ENCODE peak calls at places on chromosomes 4 and X, in six cellular contexts. W is CD8-positive, alpha-beta memory T cell; H is GM12878; D is NT2/D1; S is BE2C; C is right cardiac atrium. Y is an unnamed sample. For H3K27me3 and H3K4me1, the result is how much of the 10 kb centered on the place peaks cover.

GRCh38 chrX:6557690-6558089 is 22.8 kb upstream of the VCX3A start:
- DNase-seq in W (no peak), C (no peak), H (no peak), D (no peak), S (no peak), Y (no peak)

GRCh38 chr4:98712607-98713006 is 54.2 kb upstream of the TSPAN5 start:
- DNase-seq in W (no peak), C (no peak), H (no peak), D (no peak), S (no peak), Y (no peak)

GRCh38 chrX:81202989-81203388 is 1.1 kb downstream of the SH3BGRL start:
- DNase-seq in H (no peak), D (no peak), W (no peak), C (no peak), S (no peak), Y (no peak)

GRCh38 chrX:22037911-22038537 is 5.9 kb downstream of the PHEX start:
- DNase-seq in C (no peak), S (no peak), D (no peak), H (no peak), W (no peak), Y (no peak)

GRCh38 chrX:108439961-108440696 is 491 bp downstream of the COL4A5 start:
- DNase-seq in D (peak), C (peak), W (no peak), S (no peak), H (no peak), Y (no peak)

GRCh38 chrX:132488819-132489255 is at the start of gene MBNL3:
- DNase-seq in W (peak), D (no peak), S (peak), H (no peak), C (peak), Y (peak)

GRCh38 chr4:74953647-74954046 is 20.7 kb downstream of the PARM1 start:
- DNase-seq in C (no peak), H (no peak), D (no peak), S (no peak), W (no peak), Y (no peak)

GRCh38 chr4:109989044-109989443 is 76.4 kb downstream of the EGF start:
- DNase-seq in S (no peak), W (no peak), D (no peak), H (no peak), C (no peak), Y (no peak)

GRCh38 chr4:22356996-22357596 is 158.8 kb downstream of the ADGRA3 start:
- DNase-seq in H (no peak), D (no peak), W (no peak), C (no peak), S (no peak), Y (no peak)

GRCh38 chrX:13398073-13398823 is 78.4 kb upstream of the ATXN3L start:
- DNase-seq in S (no peak), C (peak), H (no peak), W (no peak), D (peak), Y (no peak)

GRCh38 chr4:106036848-106037247 is 141.6 kb downstream of the NPNT start:
- DNase-seq in C (no peak), S (no peak), H (no peak), D (no peak), W (no peak), Y (no peak)

GRCh38 chr4:113635739-113636437 is 125.7 kb downstream of the CAMK2D start:
- DNase-seq in H (no peak), D (no peak), S (no peak), W (no peak), C (no peak), Y (no peak)

GRCh38 chr4:76447326-76447954 is 12.4 kb downstream of the SHROOM3 start:
- DNase-seq in S (no peak), H (no peak), C (no peak), D (no peak), W (no peak), Y (no peak)

GRCh38 chrX:48179691-48180090 is 16.9 kb downstream of the SSX5 start:
- DNase-seq in D (no peak), W (no peak), C (no peak), S (no peak), H (no peak), Y (no peak)

GRCh38 chr4:54056360-54056759 is 8.0 kb downstream of the CHIC2 start:
- DNase-seq in D (no peak), S (no peak), W (no peak), C (no peak), H (no peak), Y (no peak)

GRCh38 chr4:151955721-151956340 is 195.0 kb upstream of the GATB start:
- DNase-seq in H (no peak), D (no peak), W (no peak), S (no peak), C (no peak), Y (no peak)

GRCh38 chrX:11704725-11705495 is 39.2 kb upstream of the ARHGAP6 start:
- DNase-seq in S (no peak), C (no peak), W (no peak), H (no peak), D (peak), Y (no peak)

GRCh38 chr4:152992027-152992426 is 55.9 kb downstream of the FHDC1 start:
- DNase-seq in C (no peak), D (no peak), S (no peak), W (no peak), H (no peak), Y (no peak)

GRCh38 chr4:1047976-1048780 is 36.8 kb downstream of the FGFRL1 start:
- DNase-seq in D (no peak), W (no peak), S (peak), H (no peak), C (peak), Y (no peak)
- H3K27me3 ChIP-seq in D (under half), W (under half), S (half or more), H (under half), C (under half), Y (under half)

DNA sequence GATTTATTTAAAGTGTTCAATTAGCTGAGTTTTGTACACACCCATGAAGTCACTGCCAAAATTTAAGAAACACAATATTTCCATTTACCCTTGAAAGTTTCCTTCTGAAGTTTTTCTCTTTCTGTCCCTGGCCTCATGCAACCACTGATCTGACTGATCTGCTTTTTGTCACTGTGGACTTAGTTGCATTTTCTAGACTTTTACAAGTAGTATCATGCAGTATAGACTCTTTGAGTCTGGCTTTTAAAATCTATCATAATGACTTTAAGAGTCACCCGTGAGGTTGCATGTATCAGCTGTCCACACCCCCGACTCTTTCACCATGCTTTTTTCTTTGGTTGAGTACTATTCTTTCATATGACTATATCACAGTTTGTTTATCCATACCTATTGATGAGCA is 29.0 kb upstream of the PDLIM3 start:
- DNase-seq in S (no peak), H (no peak), D (no peak), C (no peak), W (no peak), Y (no peak)
- H3K4me1 ChIP-seq in S (under half), H (under half), D (under half), C (under half), W (under half), Y (under half)

GRCh38 chr4:2908686-2909085 is 54.5 kb downstream of the NOP14 start:
- DNase-seq in S (no peak), H (no peak), C (no peak), W (no peak), D (no peak), Y (no peak)

GRCh38 chr4:2910409-2910808 is 52.8 kb downstream of the NOP14 start:
- DNase-seq in H (no peak), D (no peak), S (no peak), W (no peak), C (no peak), Y (no peak)

GRCh38 chr4:2911868-2912267 is 51.3 kb downstream of the NOP14 start:
- DNase-seq in W (no peak), H (no peak), S (no peak), C (no peak), D (no peak), Y (no peak)

GRCh38 chr4:2907706-2908293 is 55.4 kb downstream of the NOP14 start:
- DNase-seq in C (no peak), S (no peak), W (no peak), D (no peak), H (no peak), Y (no peak)

DNA sequence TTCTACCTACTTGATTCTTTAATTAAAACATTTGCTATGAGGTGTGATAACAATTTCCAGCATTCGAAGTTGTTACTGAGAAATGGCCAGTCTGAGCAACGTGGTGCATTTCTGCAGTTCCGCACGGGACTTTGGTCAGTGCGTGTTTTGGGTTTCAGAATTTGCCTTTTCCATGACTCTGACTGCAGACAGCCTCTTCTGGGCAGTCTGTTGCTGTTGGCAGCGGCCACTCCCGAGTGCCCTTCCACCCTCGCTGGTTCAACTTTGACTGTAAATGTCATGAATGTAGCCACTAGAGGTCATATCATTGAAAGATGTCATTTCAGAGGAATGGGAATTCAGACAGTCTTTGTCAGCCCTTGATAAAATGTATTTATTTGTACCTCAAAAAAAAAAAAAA is 53.6 kb downstream of the NOP14 start:
- DNase-seq in C (no peak), W (no peak), D (no peak), S (no peak), H (no peak), Y (no peak)
- H3K27me3 ChIP-seq in C (under half), W (under half), D (under half), S (under half), H (under half), Y (under half)

GRCh38 chr4:169201144-169202124 is 69.3 kb downstream of the SH3RF1 start:
- DNase-seq in D (no peak), S (no peak), H (no peak), C (no peak), W (no peak), Y (no peak)
- H3K4me1 ChIP-seq in D (under half), S (under half), H (under half), C (under half), W (under half), Y (under half)

GRCh38 chr4:73653695-73654106 is 33.5 kb upstream of the RASSF6 start:
- DNase-seq in C (no peak), S (no peak), D (no peak), W (no peak), H (peak), Y (no peak)
- H3K27me3 ChIP-seq in C (under half), S (under half), D (under half), W (under half), H (under half), Y (under half)

GRCh38 chrX:154829102-154829501 is 5.4 kb downstream of the SMIM9 start:
- DNase-seq in H (no peak), D (no peak), S (no peak), C (no peak), W (no peak), Y (no peak)
- H3K4me1 ChIP-seq in H (under half), D (under half), S (under half), C (under half), W (under half), Y (under half)